ENCODE peak calls at places on chromosomes 6 and 20, in nine cellular contexts. R is neural crest cell, K is glutamatergic neuron, S is esophagus muscularis mucosa, U is activated B cell treated with CpG ODN at 0.5 μM for 24 hours, L is suprapubic skin, Q is tibial nerve, Y is SK-N-SH, W is HFFc6. F is an unnamed sample.

GRCh38 chr6:115551510-115551909 is 509.2 kb downstream of the FRK start:
- DNase-seq in R (no peak), K (no peak), S (no peak), U (no peak), L (no peak), Q (no peak), Y (peak), W (no peak), F (no peak)

GRCh38 chr20:4978050-4978918 is 23.0 kb downstream of the SLC23A2 start:
- DNase-seq in R (no peak), K (no peak), S (no peak), U (no peak), L (peak), Q (no peak), Y (no peak), W (no peak), F (no peak)

GRCh38 chr20:8790442-8791074 is 278.3 kb upstream of the PLCB4 start:
- DNase-seq in R (peak), K (peak), S (no peak), U (no peak), L (no peak), Q (peak), Y (peak), W (peak), F (no peak)

GRCh38 chr6:45714795-45715507 is 300.7 kb downstream of the CLIC5 start:
- DNase-seq in R (peak), K (peak), S (no peak), U (no peak), L (no peak), Q (peak), Y (peak), W (peak), F (peak)

GRCh38 chr6:48032156-48032555 is 78.8 kb downstream of the PTCHD4 start:
- DNase-seq in R (no peak), K (peak), S (no peak), U (no peak), L (no peak), Q (no peak), Y (no peak), W (peak), F (no peak)

GRCh38 chr6:35491558-35492541 is 5.0 kb downstream of the TEAD3 start:
- DNase-seq in R (no peak), K (peak), S (no peak), U (no peak), L (no peak), Q (no peak), Y (peak), W (no peak), F (no peak)

GRCh38 chr6:22825210-22825609 is 255.8 kb downstream of the HDGFL1 start:
- DNase-seq in R (no peak), K (no peak), S (no peak), U (no peak), L (no peak), Q (no peak), Y (no peak), W (no peak), F (no peak)

GRCh38 chr20:36145877-36146707 is 8.4 kb upstream of the EPB41L1 start:
- DNase-seq in R (no peak), K (no peak), S (no peak), U (no peak), L (no peak), Q (no peak), Y (no peak), W (no peak), F (no peak)

GRCh38 chr20:44594730-44595129 is 12.4 kb downstream of the PKIG start:
- DNase-seq in R (no peak), K (no peak), S (no peak), U (no peak), L (no peak), Q (no peak), Y (no peak), W (no peak), F (no peak)

GRCh38 chr20:47238780-47239769 is 117.4 kb downstream of the ZMYND8 start:
- DNase-seq in R (no peak), K (peak), S (no peak), U (no peak), L (no peak), Q (no peak), Y (no peak), W (no peak), F (no peak)

GRCh38 chr20:2238601-2239000 is 57.2 kb upstream of the TGM3 start:
- DNase-seq in R (no peak), K (no peak), S (no peak), U (no peak), L (no peak), Q (no peak), Y (no peak), W (no peak), F (no peak)

GRCh38 chr20:2240835-2241234 is 55.0 kb upstream of the TGM3 start:
- DNase-seq in R (no peak), K (no peak), S (no peak), U (no peak), L (no peak), Q (no peak), Y (no peak), W (no peak), F (no peak)

GRCh38 chr20:2234788-2235187 is 61.0 kb upstream of the TGM3 start:
- DNase-seq in R (no peak), K (peak), S (no peak), U (no peak), L (no peak), Q (no peak), Y (no peak), W (peak), F (no peak)

GRCh38 chr20:2236266-2236665 is 59.5 kb upstream of the TGM3 start:
- DNase-seq in R (no peak), K (no peak), S (no peak), U (no peak), L (no peak), Q (no peak), Y (no peak), W (peak), F (no peak)

DNA sequence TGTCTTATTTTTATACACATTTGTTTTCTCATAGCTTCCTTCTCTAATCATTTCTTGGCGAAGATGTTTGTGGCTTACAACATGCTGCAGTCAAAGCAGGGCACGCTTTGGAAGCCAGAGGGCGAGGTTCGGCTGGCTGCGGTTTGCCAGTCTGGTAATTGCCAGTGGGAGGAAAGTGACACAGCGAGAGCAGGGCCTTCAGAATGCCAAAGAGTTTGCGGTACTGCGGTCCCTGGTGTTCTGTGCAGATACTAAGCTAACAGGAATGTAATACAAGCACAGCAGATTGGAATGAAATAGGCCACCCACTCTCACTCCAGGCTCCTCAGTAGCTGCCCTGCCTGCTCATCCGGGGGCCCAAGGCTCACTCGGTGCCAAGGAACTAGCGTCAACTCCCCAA is 58.7 kb upstream of the TGM3 start:
- DNase-seq in R (no peak), K (no peak), S (no peak), U (no peak), L (peak), Q (peak), Y (no peak), W (peak), F (no peak)
- TF ChIP-seq CTCF in R (no peak), K (no peak), S (no peak), U (no peak), L (peak), Q (no peak), Y (no peak), W (peak), F (no peak)

DNA sequence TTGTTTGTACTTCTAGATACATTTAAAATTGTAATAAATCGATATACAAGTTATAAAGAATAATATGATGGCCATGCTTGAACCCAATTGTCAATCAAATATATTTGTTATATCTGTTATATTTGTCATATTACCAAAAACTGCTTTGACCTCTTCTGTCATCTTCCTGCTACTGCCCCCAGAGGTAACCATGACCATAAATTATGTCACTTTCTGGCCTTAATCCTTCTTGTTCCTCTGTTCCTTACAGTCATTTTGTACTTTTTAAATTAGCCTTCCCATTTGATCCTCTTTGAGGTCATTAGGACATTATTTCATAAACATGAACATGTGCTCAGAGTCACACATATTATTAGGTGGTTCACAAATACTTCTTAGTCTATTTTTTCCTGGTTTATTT is 124.7 kb downstream of the HFE start:
- DNase-seq in R (no peak), K (no peak), S (no peak), U (no peak), L (no peak), Q (no peak), Y (no peak), W (no peak), F (no peak)
- TF ChIP-seq CTCF in R (no peak), K (no peak), S (no peak), U (no peak), L (no peak), Q (no peak), Y (peak), W (no peak), F (no peak)

GRCh38 chr6:27754408-27754782 is 157.8 kb downstream of the OR2B2 start:
- DNase-seq in R (no peak), K (no peak), S (no peak), U (no peak), L (no peak), Q (no peak), Y (no peak), W (no peak), F (no peak)

GRCh38 chr6:27755768-27756167 is 156.4 kb downstream of the OR2B2 start:
- DNase-seq in R (no peak), K (no peak), S (no peak), U (no peak), L (no peak), Q (no peak), Y (no peak), W (no peak), F (no peak)

GRCh38 chr6:27753668-27754407 is 158.4 kb downstream of the OR2B2 start:
- DNase-seq in R (peak), K (peak), S (no peak), U (peak), L (no peak), Q (no peak), Y (peak), W (peak), F (peak)

GRCh38 chr6:27748662-27749061 is 163.5 kb downstream of the OR2B2 start:
- DNase-seq in R (no peak), K (no peak), S (no peak), U (no peak), L (no peak), Q (no peak), Y (no peak), W (no peak), F (no peak)

GRCh38 chr6:27752038-27752885 is 159.9 kb downstream of the OR2B2 start:
- DNase-seq in R (peak), K (peak), S (no peak), U (peak), L (peak), Q (peak), Y (peak), W (peak), F (no peak)
- TF ChIP-seq CTCF in R (peak), K (peak), S (peak), U (peak), L (peak), Q (peak), Y (peak), W (peak), F (peak)

DNA sequence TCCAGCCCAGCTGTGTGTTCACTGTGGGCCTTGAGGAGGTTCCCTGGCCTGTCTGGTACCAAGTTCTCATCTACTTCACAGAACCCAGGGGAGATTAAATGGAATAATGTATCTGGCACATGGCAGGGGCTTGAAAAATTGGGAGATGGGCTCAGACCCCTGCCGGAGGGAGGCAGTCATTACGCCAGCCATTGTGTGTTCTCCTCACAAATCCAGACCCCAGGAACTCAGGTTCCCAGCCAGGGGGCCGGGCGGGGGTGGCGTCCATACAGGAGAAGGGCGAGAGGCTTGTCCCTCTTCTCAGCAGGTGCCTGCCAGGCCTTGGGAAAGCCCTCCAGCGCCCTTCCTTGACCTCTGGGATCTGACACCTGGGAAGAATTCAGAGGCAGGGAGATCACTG is 8.1 kb downstream of the NOL4L start:
- DNase-seq in R (no peak), K (no peak), S (no peak), U (no peak), L (no peak), Q (no peak), Y (peak), W (no peak), F (no peak)
- TF ChIP-seq CTCF in R (peak), K (peak), S (no peak), U (no peak), L (no peak), Q (no peak), Y (no peak), W (peak), F (peak)

DNA sequence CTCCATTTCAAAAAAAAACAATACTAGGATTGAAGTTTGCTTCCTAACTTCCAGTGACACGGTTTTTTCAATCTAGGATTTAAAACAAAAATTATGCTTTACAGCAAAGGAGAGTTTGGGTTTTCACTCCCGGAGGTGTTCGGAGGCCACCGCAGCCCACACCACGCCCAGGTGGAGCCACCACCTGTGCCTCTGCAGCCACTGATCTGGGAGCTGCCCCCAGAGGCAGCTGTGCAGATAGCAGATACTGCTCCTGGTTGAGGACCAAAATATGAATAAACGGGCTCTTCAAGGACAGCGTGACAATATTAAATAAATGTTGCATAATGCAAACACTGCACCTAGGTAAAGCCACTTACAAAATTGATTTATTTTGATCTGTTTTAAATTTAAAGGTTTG is 30.2 kb downstream of the DLL1 start:
- DNase-seq in R (no peak), K (no peak), S (no peak), U (no peak), L (no peak), Q (no peak), Y (no peak), W (no peak), F (no peak)
- TF ChIP-seq CTCF in R (peak), K (peak), S (no peak), U (no peak), L (no peak), Q (peak), Y (no peak), W (no peak), F (peak)

GRCh38 chr6:158032354-158032733 is 50.7 kb downstream of the SYNJ2 start:
- DNase-seq in R (no peak), K (no peak), S (no peak), U (no peak), L (no peak), Q (no peak), Y (no peak), W (no peak), F (no peak)

GRCh38 chr6:158036261-158036660 is 54.6 kb downstream of the SYNJ2 start:
- DNase-seq in R (no peak), K (no peak), S (no peak), U (no peak), L (no peak), Q (no peak), Y (no peak), W (no peak), F (no peak)

GRCh38 chr6:158033077-158033750 is 51.6 kb downstream of the SYNJ2 start:
- DNase-seq in R (no peak), K (no peak), S (no peak), U (no peak), L (no peak), Q (no peak), Y (no peak), W (no peak), F (no peak)

GRCh38 chr6:158031445-158032353 is 50.0 kb downstream of the SYNJ2 start:
- DNase-seq in R (no peak), K (peak), S (no peak), U (peak), L (no peak), Q (peak), Y (peak), W (peak), F (no peak)

DNA sequence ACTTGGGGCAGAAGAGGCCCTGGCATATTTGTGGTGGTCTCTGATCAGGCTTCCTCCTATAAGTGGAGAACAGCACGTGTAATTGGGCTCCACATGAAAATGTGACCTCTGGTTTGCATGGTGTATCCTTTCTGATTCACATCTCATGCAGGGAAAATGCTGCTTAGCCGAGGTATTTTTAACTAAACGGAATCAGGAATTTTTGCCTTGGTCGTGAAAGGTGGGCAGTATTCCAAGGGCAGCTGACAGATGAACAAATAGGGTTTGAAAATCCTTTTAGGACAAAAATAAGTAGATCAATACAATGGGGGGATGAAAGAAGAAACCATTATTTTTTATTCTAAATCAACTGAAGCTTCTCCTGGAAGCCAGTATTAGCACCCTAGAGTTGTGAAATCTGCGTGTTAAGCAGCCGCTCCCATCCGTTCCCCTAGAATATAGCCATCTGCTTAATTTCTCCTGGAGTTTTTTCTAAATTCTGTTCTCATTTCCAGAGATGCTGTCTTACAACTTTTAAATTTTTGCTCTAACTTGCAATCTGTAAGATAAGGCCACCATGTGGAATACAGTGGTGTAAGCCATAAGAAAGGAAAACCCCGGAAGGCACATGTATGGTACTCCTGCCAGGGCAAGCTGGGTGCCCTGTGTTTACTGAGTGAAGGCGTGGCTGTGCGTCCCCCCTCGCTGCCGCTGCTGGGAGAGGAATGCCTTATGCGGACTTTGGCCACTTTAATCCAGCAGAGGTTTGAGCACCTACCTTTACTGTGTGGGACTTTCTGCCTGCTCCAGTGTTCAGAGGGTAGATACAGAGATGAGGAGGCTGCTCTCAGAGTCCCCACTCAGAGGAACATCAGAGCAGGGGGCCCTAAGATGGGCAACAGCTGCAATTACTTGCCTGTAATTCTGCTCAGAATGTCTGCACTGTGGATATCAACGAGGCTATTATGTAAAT is 52.4 kb downstream of the SYNJ2 start:
- DNase-seq in R (no peak), K (no peak), S (no peak), U (no peak), L (no peak), Q (no peak), Y (no peak), W (no peak), F (no peak)
- TF ChIP-seq CTCF in R (no peak), K (no peak), S (no peak), U (no peak), L (no peak), Q (no peak), Y (no peak), W (no peak), F (no peak)

GRCh38 chr6:77926198-77926752 is 273.4 kb downstream of the MEI4 start:
- DNase-seq in R (no peak), K (no peak), S (no peak), U (no peak), L (no peak), Q (no peak), Y (no peak), W (no peak), F (no peak)
- TF ChIP-seq CTCF in R (peak), K (no peak), S (no peak), U (no peak), L (no peak), Q (no peak), Y (peak), W (no peak), F (peak)

GRCh38 chr6:100228437-100229424 is 234.7 kb upstream of the MCHR2 start:
- DNase-seq in R (peak), K (peak), S (no peak), U (peak), L (peak), Q (peak), Y (peak), W (peak), F (peak)
- TF ChIP-seq CTCF in R (peak), K (peak), S (no peak), U (no peak), L (no peak), Q (no peak), Y (peak), W (peak), F (peak)

GRCh38 chr6:106555767-106556166 is 73.5 kb downstream of the RTN4IP1 start:
- DNase-seq in R (no peak), K (no peak), S (peak), U (no peak), L (no peak), Q (no peak), Y (no peak), W (no peak), F (no peak)

GRCh38 chr6:106558364-106558763 is 70.9 kb downstream of the RTN4IP1 start:
- DNase-seq in R (no peak), K (no peak), S (peak), U (no peak), L (no peak), Q (no peak), Y (no peak), W (no peak), F (no peak)

GRCh38 chr6:106553440-106553839 is 75.9 kb downstream of the RTN4IP1 start:
- DNase-seq in R (no peak), K (no peak), S (no peak), U (no peak), L (no peak), Q (no peak), Y (no peak), W (no peak), F (no peak)

GRCh38 chr6:106557837-106558236 is 71.5 kb downstream of the RTN4IP1 start:
- DNase-seq in R (no peak), K (no peak), S (no peak), U (no peak), L (no peak), Q (no peak), Y (no peak), W (no peak), F (no peak)

DNA sequence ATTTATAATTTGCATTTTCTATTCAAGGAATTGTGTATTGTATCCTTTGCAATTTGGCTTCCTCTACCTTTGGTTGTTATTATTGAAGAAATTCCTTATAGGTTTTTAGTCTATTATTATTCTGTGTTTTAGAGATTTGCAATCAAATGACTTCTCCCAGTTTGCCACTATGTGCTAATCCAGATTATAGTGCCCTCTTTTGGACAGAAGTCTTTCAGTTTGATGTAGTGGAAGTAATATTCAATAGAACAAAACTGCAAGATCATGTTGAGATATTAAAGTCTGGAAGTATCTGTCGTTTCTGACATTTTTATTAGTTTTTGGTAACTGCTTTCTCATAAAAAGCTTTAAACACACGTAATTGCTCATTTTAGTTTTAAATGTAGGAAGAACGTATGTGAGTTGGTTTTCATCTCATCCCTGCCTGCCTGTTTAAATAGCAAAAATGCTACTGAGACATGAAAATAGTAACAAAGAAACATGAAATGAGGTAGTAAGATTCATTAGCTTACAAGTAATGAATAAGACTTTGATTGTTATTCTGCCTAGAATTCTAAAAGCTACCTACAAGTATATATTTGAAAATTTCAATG is 72.8 kb downstream of the RTN4IP1 start:
- DNase-seq in R (no peak), K (no peak), S (no peak), U (no peak), L (no peak), Q (no peak), Y (no peak), W (peak), F (no peak)
- TF ChIP-seq CTCF in R (no peak), K (no peak), S (no peak), U (no peak), L (no peak), Q (peak), Y (peak), W (peak), F (peak)

F was measured in type B pancreatic cell.